ENCODE peak calls at places on chromosomes 6 and 20, in ten cellular contexts. S is right atrium auricular region, Q is transverse colon, Z is brain microvascular endothelial cell, D is suprapubic skin, H is A549, V is ascending aorta, L is left lung, U is HL-60, R is upper lobe of right lung. E is an unnamed sample.

GRCh38 chr6:52590634-52590985 is 13.8 kb upstream of the TRAM2 start:
- DNase-seq in S (no peak), Q (no peak), Z (peak), D (no peak), H (no peak), V (no peak), L (no peak), U (no peak), R (no peak), E (no peak)

GRCh38 chr6:24719125-24719931 is at the start of gene C6orf62:
- DNase-seq in S (no peak), Q (peak), Z (peak), D (no peak), H (peak), V (no peak), L (peak), U (no peak), R (no peak), E (no peak)

GRCh38 chr20:57006411-57007170 is 259.9 kb downstream of the BMP7 start:
- DNase-seq in S (no peak), Q (no peak), Z (peak), D (no peak), H (peak), V (no peak), L (no peak), U (no peak), R (no peak), E (peak)

GRCh38 chr20:43962518-43962917 is 47.9 kb downstream of the TOX2 start:
- DNase-seq in S (no peak), Q (no peak), Z (no peak), D (no peak), H (no peak), V (no peak), L (no peak), U (no peak), R (no peak), E (no peak)

GRCh38 chr20:59027746-59028320 is 4.3 kb downstream of the ATP5F1E start:
- DNase-seq in S (no peak), Q (no peak), Z (peak), D (no peak), H (no peak), V (no peak), L (no peak), U (no peak), R (no peak), E (no peak)

GRCh38 chr20:33846291-33846916 is 35.3 kb downstream of the CHMP4B start:
- DNase-seq in S (no peak), Q (no peak), Z (peak), D (peak), H (no peak), V (no peak), L (peak), U (no peak), R (no peak), E (no peak)

GRCh38 chr20:5734559-5735137 is 15.6 kb upstream of the SHLD1 start:
- DNase-seq in S (no peak), Q (no peak), Z (no peak), D (no peak), H (no peak), V (no peak), L (no peak), U (no peak), R (no peak), E (no peak)

GRCh38 chr6:79874531-79875132 is 72.7 kb downstream of the ELOVL4 start:
- DNase-seq in S (no peak), Q (no peak), Z (no peak), D (no peak), H (no peak), V (no peak), L (no peak), U (peak), R (no peak), E (no peak)

GRCh38 chr6:134539865-134540323 is 222.0 kb upstream of the SGK1 start:
- DNase-seq in S (peak), Q (no peak), Z (no peak), D (no peak), H (no peak), V (no peak), L (no peak), U (no peak), R (no peak), E (no peak)

GRCh38 chr6:137051790-137052472 is 7.2 kb upstream of the IL20RA start:
- DNase-seq in S (no peak), Q (no peak), Z (peak), D (no peak), H (no peak), V (no peak), L (no peak), U (no peak), R (no peak), E (no peak)

GRCh38 chr6:74979065-74979766 is 226.6 kb downstream of the COL12A1 start:
- DNase-seq in S (no peak), Q (no peak), Z (no peak), D (no peak), H (no peak), V (no peak), L (no peak), U (no peak), R (no peak), E (no peak)

GRCh38 chr20:10131612-10132345 is 86.9 kb upstream of the SNAP25 start:
- DNase-seq in S (peak), Q (peak), Z (peak), D (no peak), H (peak), V (no peak), L (peak), U (no peak), R (no peak), E (no peak)

GRCh38 chr20:46216770-46217464 is 91.4 kb downstream of the CDH22 start:
- DNase-seq in S (no peak), Q (no peak), Z (no peak), D (no peak), H (no peak), V (no peak), L (no peak), U (no peak), R (no peak), E (no peak)

GRCh38 chr6:84466521-84466920 is 239.1 kb upstream of the CEP162 start:
- DNase-seq in S (no peak), Q (no peak), Z (peak), D (no peak), H (peak), V (no peak), L (no peak), U (no peak), R (no peak), E (peak)

GRCh38 chr20:34268851-34269668 is 27.8 kb downstream of the ASIP start:
- DNase-seq in S (no peak), Q (peak), Z (no peak), D (no peak), H (no peak), V (no peak), L (peak), U (no peak), R (peak), E (no peak)

GRCh38 chr6:31158863-31159855 is 770 bp downstream of the TCF19 start:
- DNase-seq in S (no peak), Q (no peak), Z (peak), D (no peak), H (peak), V (no peak), L (no peak), U (peak), R (no peak), E (no peak)

GRCh38 chr6:133644548-133644947 is 244.4 kb upstream of the TCF21 start:
- DNase-seq in S (no peak), Q (no peak), Z (no peak), D (no peak), H (no peak), V (no peak), L (no peak), U (no peak), R (no peak), E (no peak)

GRCh38 chr6:18226451-18226850 is 37.9 kb downstream of the DEK start:
- DNase-seq in S (no peak), Q (no peak), Z (no peak), D (no peak), H (no peak), V (no peak), L (no peak), U (no peak), R (no peak), E (peak)

GRCh38 chr6:70903665-70904452 is 53.0 kb downstream of the B3GAT2 start:
- DNase-seq in S (no peak), Q (no peak), Z (no peak), D (no peak), H (no peak), V (no peak), L (no peak), U (no peak), R (no peak), E (no peak)

GRCh38 chr6:53309897-53310291 is 38.9 kb downstream of the ELOVL5 start:
- DNase-seq in S (no peak), Q (no peak), Z (no peak), D (no peak), H (no peak), V (no peak), L (no peak), U (no peak), R (no peak), E (no peak)

GRCh38 chr20:7523288-7523687 is 417.0 kb downstream of the HAO1 start:
- DNase-seq in S (no peak), Q (no peak), Z (no peak), D (no peak), H (no peak), V (no peak), L (no peak), U (no peak), R (no peak), E (no peak)

GRCh38 chr6:66396145-66396544 is 689.1 kb upstream of the EYS start:
- DNase-seq in S (no peak), Q (no peak), Z (no peak), D (no peak), H (no peak), V (no peak), L (no peak), U (no peak), R (peak), E (no peak)

GRCh38 chr6:1066449-1066848 is 245.4 kb upstream of the FOXQ1 start:
- DNase-seq in S (no peak), Q (no peak), Z (no peak), D (no peak), H (no peak), V (no peak), L (no peak), U (no peak), R (no peak), E (no peak)

GRCh38 chr20:55158446-55158845 is 683.1 kb downstream of the DOK5 start:
- DNase-seq in S (no peak), Q (no peak), Z (no peak), D (no peak), H (no peak), V (no peak), L (no peak), U (no peak), R (no peak), E (no peak)

GRCh38 chr20:32764000-32764960 is 2.1 kb downstream of the DNMT3B start:
- DNase-seq in S (no peak), Q (no peak), Z (no peak), D (no peak), H (no peak), V (no peak), L (no peak), U (no peak), R (no peak), E (no peak)

GRCh38 chr6:135583256-135583758 is 85.8 kb upstream of the AHI1 start:
- DNase-seq in S (no peak), Q (no peak), Z (peak), D (no peak), H (no peak), V (no peak), L (no peak), U (no peak), R (no peak), E (peak)

GRCh38 chr20:32823737-32824588 is 4.2 kb downstream of the MAPRE1 start:
- DNase-seq in S (no peak), Q (no peak), Z (no peak), D (no peak), H (no peak), V (no peak), L (no peak), U (peak), R (no peak), E (no peak)

GRCh38 chr6:36114798-36115408 is 15.4 kb upstream of the MAPK13 start:
- DNase-seq in S (no peak), Q (no peak), Z (no peak), D (no peak), H (no peak), V (no peak), L (no peak), U (no peak), R (no peak), E (no peak)

GRCh38 chr20:45630366-45630765 is 718 bp downstream of the WFDC9 start:
- DNase-seq in S (no peak), Q (no peak), Z (no peak), D (no peak), H (no peak), V (no peak), L (no peak), U (no peak), R (no peak), E (no peak)

GRCh38 chr6:142947702-142948480 is 2.9 kb upstream of the HIVEP2 start:
- DNase-seq in S (no peak), Q (no peak), Z (no peak), D (no peak), H (no peak), V (no peak), L (no peak), U (no peak), R (no peak), E (no peak)

DNA sequence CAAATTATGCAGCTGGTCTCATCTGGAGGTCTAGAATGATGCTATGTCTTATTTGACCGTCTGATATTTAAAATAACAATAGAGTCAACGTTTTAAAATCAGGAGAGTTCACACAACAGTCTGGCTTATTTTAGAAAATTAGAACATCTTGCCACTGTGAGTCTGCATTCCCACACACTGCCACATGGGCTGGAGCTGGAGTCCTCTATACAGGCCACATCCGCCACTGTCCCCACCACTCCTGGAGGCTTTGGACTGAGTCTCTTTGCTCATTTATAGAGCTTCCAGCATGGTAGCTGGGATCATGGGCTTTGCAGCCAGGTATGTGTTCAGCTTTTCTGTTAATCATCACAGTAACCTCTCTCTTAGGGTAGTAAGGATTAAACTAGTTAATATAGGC is 68.8 kb upstream of the ZNFX1 start:
- DNase-seq in S (no peak), Q (no peak), Z (peak), D (no peak), H (no peak), V (no peak), L (no peak), U (no peak), R (no peak), E (no peak)
- TF ChIP-seq CTCF in S (no peak), Q (no peak), Z (peak), D (no peak), H (no peak), V (no peak), L (no peak), U (no peak), R (no peak), E (no peak)

GRCh38 chr20:11379257-11380011 is 538.3 kb upstream of the BTBD3 start:
- DNase-seq in S (no peak), Q (no peak), Z (peak), D (no peak), H (no peak), V (no peak), L (no peak), U (peak), R (no peak), E (no peak)
- H3K4me3 ChIP-seq in S (no peak), Q (no peak), Z (no peak), D (no peak), H (no peak), V (no peak), L (no peak), U (peak), R (no peak), E (no peak)

DNA sequence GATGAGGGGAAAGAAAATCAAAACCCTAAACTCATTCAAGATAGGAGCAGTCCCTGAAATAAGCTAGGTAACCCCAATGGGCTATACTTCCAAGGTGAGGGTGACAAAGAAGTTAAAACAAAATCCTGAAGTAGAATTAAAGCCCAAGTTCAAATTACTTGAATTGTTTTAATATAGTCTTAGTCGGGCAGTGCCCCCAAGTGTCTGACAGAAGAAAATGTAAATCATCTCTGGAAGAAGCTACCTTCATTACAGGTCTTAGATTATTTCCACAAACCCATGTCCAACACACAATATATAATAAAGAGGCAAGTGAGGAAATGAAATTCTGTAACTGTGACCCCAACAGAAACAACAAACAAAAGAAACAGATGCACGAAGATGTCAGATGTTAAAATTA is 36.8 kb upstream of the L3MBTL3 start:
- DNase-seq in S (no peak), Q (no peak), Z (no peak), D (no peak), H (no peak), V (no peak), L (no peak), U (no peak), R (no peak), E (no peak)
- TF ChIP-seq CTCF in S (no peak), Q (no peak), Z (peak), D (no peak), H (no peak), V (no peak), L (no peak), U (no peak), R (no peak), E (no peak)

GRCh38 chr20:62186096-62186426 is 3.2 kb downstream of the MTG2 start:
- DNase-seq in S (no peak), Q (no peak), Z (no peak), D (no peak), H (no peak), V (no peak), L (no peak), U (no peak), R (no peak), E (no peak)
- H3K4me3 ChIP-seq in S (no peak), Q (no peak), Z (no peak), D (no peak), H (no peak), V (no peak), L (no peak), U (peak), R (no peak), E (no peak)

DNA sequence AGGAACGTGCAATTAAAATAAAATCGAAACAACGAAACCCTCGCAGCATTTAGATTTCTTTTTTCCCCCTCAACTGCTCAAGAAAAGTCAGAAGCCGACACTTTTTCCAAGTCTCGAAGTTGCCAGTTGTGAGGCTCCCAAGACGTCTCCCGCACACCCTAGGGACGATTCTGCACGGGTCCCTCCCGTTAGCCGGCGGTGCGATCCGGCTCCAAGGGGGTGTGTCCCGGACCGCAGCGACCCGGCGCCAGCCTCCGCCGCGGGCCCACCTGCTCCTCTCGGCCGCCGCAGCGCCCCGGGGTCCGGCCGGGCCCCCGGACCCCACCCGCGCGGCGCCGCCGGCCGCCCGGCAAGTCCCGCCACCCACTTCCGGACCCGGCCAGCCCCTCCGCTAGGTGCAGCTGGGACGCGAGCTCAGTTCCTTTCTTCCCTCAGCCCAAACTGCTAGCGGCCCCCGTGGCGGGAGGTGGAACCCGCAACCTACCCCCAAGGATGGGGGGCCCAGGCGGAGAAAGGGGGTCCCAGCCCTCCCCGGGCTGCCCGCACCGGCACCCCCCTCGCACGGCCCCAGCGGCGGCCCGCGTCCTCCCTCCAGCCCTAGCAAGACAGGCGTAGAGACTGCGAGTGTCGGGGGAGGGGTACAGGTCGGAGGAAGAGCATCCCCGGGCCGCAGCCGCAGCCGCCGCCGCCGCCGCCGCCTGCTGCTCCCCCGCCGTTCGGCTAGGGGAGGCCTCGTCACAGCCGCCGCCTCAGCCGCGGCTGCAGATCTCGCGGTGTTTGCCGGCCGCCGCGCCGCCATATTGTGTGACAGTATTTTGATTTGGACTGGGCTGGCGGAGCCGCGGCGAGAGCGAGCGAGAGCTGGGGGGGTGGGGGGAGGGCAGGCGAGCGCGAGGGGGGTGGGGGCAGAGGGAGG is 514 bp upstream of the TAB2 start:
- DNase-seq in S (peak), Q (peak), Z (peak), D (peak), H (peak), V (peak), L (peak), U (peak), R (peak), E (peak)
- TF ChIP-seq CTCF in S (no peak), Q (no peak), Z (no peak), D (no peak), H (peak), V (no peak), L (no peak), U (no peak), R (peak), E (no peak)

DNA sequence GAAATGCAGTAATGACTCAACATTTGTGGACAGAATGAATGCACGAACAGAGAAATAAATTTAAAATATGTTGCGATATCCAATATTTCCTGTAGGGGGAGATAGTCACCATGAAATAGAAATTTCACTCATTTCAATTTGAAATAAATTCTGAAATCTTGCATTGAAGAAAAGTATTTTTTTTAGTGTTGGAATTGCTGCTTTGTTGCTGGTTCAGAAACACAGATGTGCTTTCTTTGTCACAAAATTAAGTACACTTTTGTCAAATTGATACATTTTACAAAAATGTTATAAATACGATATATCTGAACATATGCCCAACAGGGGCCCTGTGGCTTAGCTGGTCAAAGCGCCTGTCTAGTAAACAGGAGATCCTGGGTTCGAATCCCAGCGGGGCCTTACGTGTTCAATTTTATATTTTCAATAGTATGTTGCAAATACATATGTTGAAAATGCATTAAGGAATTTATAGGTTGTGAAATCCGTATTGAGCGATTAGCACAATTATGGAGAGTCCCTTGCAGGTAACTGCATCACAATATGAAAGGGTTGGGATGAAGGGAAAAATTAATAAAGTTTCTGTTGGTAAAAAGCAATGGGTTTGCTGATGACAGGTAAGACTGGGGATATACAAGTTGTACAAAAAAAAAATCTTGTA is 85.4 kb upstream of the PRSS16 start:
- DNase-seq in S (no peak), Q (no peak), Z (peak), D (no peak), H (no peak), V (no peak), L (no peak), U (no peak), R (no peak), E (peak)
- H3K4me3 ChIP-seq in S (no peak), Q (no peak), Z (no peak), D (no peak), H (no peak), V (no peak), L (no peak), U (no peak), R (no peak), E (no peak)